ENCODE peak calls at places on chromosomes 4 and X, in six cellular contexts. One of them, this sample, is unnamed.
A peak's percentile ranks its signal among the peaks of the same experiment; 100 is the strongest.

GRCh38 chrX:119758682-119759332 is 419 bp downstream of the SOWAHD start:
- DNase-seq in A549: no peak
- DNase-seq in endothelial cell of umbilical vein: peak; percentile 3
- DNase-seq in GM12878: no peak
- DNase-seq in HepG2: no peak
- DNase-seq in K562: peak; percentile 50
- DNase-seq in this sample: peak; percentile 76

GRCh38 chrX:110021180-110022022 is 18.5 kb downstream of the TMEM164 start:
- DNase-seq in HepG2: no peak
- DNase-seq in K562: no peak
- DNase-seq in A549: no peak
- DNase-seq in endothelial cell of umbilical vein: peak; percentile 64
- DNase-seq in GM12878: no peak
- DNase-seq in this sample: no peak

GRCh38 chr4:122898370-122899150 is 23.8 kb downstream of the NUDT6 start:
- DNase-seq in HepG2: no peak
- DNase-seq in A549: peak; percentile 76
- DNase-seq in GM12878: no peak
- DNase-seq in endothelial cell of umbilical vein: peak; percentile 90
- DNase-seq in K562: no peak
- DNase-seq in this sample: no peak

GRCh38 chr4:64192731-64193412 is 216.4 kb downstream of the TECRL start:
- DNase-seq in K562: no peak
- DNase-seq in GM12878: no peak
- DNase-seq in endothelial cell of umbilical vein: no peak
- DNase-seq in HepG2: no peak
- DNase-seq in A549: no peak
- DNase-seq in this sample: no peak

GRCh38 chr4:153082322-153083301 is 121.6 kb upstream of the TRIM2 start:
- DNase-seq in HepG2: no peak
- DNase-seq in A549: no peak
- DNase-seq in endothelial cell of umbilical vein: no peak
- DNase-seq in GM12878: no peak
- DNase-seq in K562: no peak
- DNase-seq in this sample: no peak

GRCh38 chr4:6395466-6396228 is 76.8 kb downstream of the PPP2R2C start:
- DNase-seq in GM12878: no peak
- DNase-seq in K562: no peak
- DNase-seq in HepG2: no peak
- DNase-seq in A549: no peak
- DNase-seq in endothelial cell of umbilical vein: no peak
- DNase-seq in this sample: no peak

GRCh38 chrX:2627272-2627867 is 63.7 kb upstream of the CD99 start:
- DNase-seq in A549: peak; percentile 74
- DNase-seq in HepG2: peak; percentile 71
- DNase-seq in K562: peak; percentile 13
- DNase-seq in endothelial cell of umbilical vein: peak; percentile 57
- DNase-seq in GM12878: no peak
- DNase-seq in this sample: peak; percentile 65

GRCh38 chr4:122003335-122003734 is 51.5 kb upstream of the TRPC3 start:
- DNase-seq in GM12878: peak; percentile 11
- DNase-seq in K562: peak; percentile 84
- DNase-seq in endothelial cell of umbilical vein: peak; percentile 25
- DNase-seq in HepG2: peak; percentile 64
- DNase-seq in A549: peak; percentile 65
- DNase-seq in this sample: peak; percentile 51

GRCh38 chrX:152601848-152602616 is 35.7 kb upstream of the GABRQ start:
- DNase-seq in A549: peak; percentile 20
- DNase-seq in K562: peak; percentile 11
- DNase-seq in HepG2: peak; percentile 1
- DNase-seq in GM12878: no peak
- DNase-seq in endothelial cell of umbilical vein: no peak
- DNase-seq in this sample: peak; percentile 30

GRCh38 chr4:74536557-74536956 is 91.6 kb downstream of the AREG start:
- DNase-seq in A549: peak; percentile 43
- DNase-seq in K562: no peak
- DNase-seq in endothelial cell of umbilical vein: peak; percentile 47
- DNase-seq in HepG2: no peak
- DNase-seq in GM12878: no peak
- DNase-seq in this sample: no peak

GRCh38 chrX:8052909-8053308 is 118.2 kb downstream of the VCX2 start:
- DNase-seq in HepG2: no peak
- DNase-seq in A549: no peak
- DNase-seq in GM12878: no peak
- DNase-seq in endothelial cell of umbilical vein: no peak
- DNase-seq in K562: no peak
- DNase-seq in this sample: no peak

GRCh38 chrX:120549483-120550452 is 11.0 kb downstream of the CUL4B start:
- DNase-seq in endothelial cell of umbilical vein: peak; percentile 82
- DNase-seq in GM12878: no peak
- DNase-seq in K562: peak; percentile 9
- DNase-seq in HepG2: peak; percentile 76
- DNase-seq in A549: peak; percentile 88
- DNase-seq in this sample: peak; percentile 9

GRCh38 chrX:103774070-103774642 is 2.5 kb upstream of the PLP1 start:
- DNase-seq in GM12878: no peak
- DNase-seq in A549: peak; percentile 42
- DNase-seq in K562: no peak
- DNase-seq in HepG2: peak; percentile 1
- DNase-seq in endothelial cell of umbilical vein: peak; percentile 40
- DNase-seq in this sample: peak; percentile 10

GRCh38 chr4:169270810-169271691 is at the start of gene SH3RF1:
- DNase-seq in GM12878: no peak
- DNase-seq in HepG2: peak; percentile 38
- DNase-seq in endothelial cell of umbilical vein: peak; percentile 88
- DNase-seq in A549: peak; percentile 80
- DNase-seq in K562: peak; percentile 53
- DNase-seq in this sample: peak; percentile 74

GRCh38 chr4:20015825-20016224 is 235.9 kb upstream of the SLIT2 start:
- DNase-seq in GM12878: no peak
- DNase-seq in A549: no peak
- DNase-seq in HepG2: no peak
- DNase-seq in endothelial cell of umbilical vein: no peak
- DNase-seq in K562: no peak
- DNase-seq in this sample: no peak

GRCh38 chr4:48930654-48931053 is 24.1 kb upstream of the OCIAD2 start:
- DNase-seq in HepG2: no peak
- DNase-seq in K562: peak; percentile 36
- DNase-seq in endothelial cell of umbilical vein: no peak
- DNase-seq in GM12878: no peak
- DNase-seq in A549: peak; percentile 10
- DNase-seq in this sample: peak; percentile 20
- TF ChIP-seq MYC in HepG2: no peak
- TF ChIP-seq MYC in K562: no peak
- TF ChIP-seq MYC in endothelial cell of umbilical vein: no peak
- TF ChIP-seq MYC in GM12878: no peak
- TF ChIP-seq MYC in A549: no peak
- TF ChIP-seq MYC in this sample: no peak

DNA sequence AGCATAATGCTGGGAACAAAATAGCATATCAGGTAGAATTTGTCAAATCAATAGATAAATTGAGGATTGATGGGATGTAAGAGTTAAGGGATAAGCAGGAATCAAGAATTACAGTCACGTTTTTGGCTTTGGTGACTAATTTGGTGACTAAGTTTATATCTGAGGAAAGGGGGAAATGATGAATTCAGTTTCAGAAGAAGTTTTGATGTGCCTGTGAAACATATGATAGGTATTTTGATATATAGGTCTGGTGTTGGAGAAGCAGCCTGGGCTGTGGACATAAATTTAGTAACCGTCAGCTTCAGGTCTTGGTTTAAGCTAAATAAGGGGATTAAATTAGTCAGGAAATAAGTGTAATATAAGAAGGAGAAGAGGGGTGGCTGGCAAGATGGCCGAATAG is 79.0 kb upstream of the EDA2R start:
- DNase-seq in A549: no peak
- DNase-seq in GM12878: no peak
- DNase-seq in endothelial cell of umbilical vein: no peak
- DNase-seq in K562: no peak
- DNase-seq in HepG2: no peak
- DNase-seq in this sample: no peak
- TF ChIP-seq MAX in A549: no peak
- TF ChIP-seq MAX in GM12878: no peak
- TF ChIP-seq MAX in endothelial cell of umbilical vein: no peak
- TF ChIP-seq MAX in K562: no peak
- TF ChIP-seq MAX in HepG2: no peak
- TF ChIP-seq MAX in this sample: no peak

GRCh38 chrX:54043084-54043483 is 1.2 kb downstream of the PHF8 start:
- DNase-seq in GM12878: no peak
- DNase-seq in HepG2: no peak
- DNase-seq in endothelial cell of umbilical vein: no peak
- DNase-seq in K562: no peak
- DNase-seq in A549: no peak
- DNase-seq in this sample: no peak

GRCh38 chrX:54044126-54044876 is at the start of gene PHF8:
- DNase-seq in A549: peak; percentile 97
- DNase-seq in GM12878: peak; percentile 77
- DNase-seq in K562: peak; percentile 88
- DNase-seq in endothelial cell of umbilical vein: peak; percentile 95
- DNase-seq in HepG2: peak; percentile 86
- DNase-seq in this sample: peak; percentile 96

GRCh38 chrX:54044877-54045328 is 630 bp upstream of the PHF8 start:
- DNase-seq in GM12878: peak; percentile 4
- DNase-seq in endothelial cell of umbilical vein: no peak
- DNase-seq in A549: no peak
- DNase-seq in HepG2: peak; percentile 84
- DNase-seq in K562: no peak
- DNase-seq in this sample: no peak

GRCh38 chrX:54042609-54043010 is 1.7 kb downstream of the PHF8 start:
- DNase-seq in A549: peak; percentile 41
- DNase-seq in endothelial cell of umbilical vein: peak; percentile 67
- DNase-seq in GM12878: no peak
- DNase-seq in HepG2: peak; percentile 48
- DNase-seq in K562: peak; percentile 58
- DNase-seq in this sample: peak; percentile 74

DNA sequence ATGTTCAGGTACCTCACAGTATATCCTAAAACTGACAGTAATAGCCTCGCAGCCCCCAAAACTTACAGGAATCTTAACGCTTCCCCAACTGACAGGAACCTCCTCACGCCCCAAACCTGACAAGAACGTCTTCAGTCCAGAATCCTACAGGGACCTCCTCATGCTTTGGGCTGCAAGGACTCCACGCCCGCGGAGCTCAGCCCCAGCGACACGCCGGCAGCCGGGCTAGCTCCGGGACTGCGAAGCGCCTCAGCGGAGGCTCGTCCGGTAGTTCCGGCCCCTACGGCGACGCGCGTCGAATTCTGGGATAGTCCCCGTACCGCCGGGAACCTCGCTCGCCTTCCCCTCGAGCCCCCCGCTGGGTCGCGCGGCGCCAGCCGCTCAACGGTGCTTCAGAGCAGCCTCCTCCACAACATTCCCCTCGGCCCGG is 562 bp downstream of the PHF8 start:
- DNase-seq in endothelial cell of umbilical vein: no peak
- DNase-seq in A549: no peak
- DNase-seq in HepG2: no peak
- DNase-seq in K562: peak; percentile 47
- DNase-seq in GM12878: no peak
- DNase-seq in this sample: peak; percentile 58
- TF ChIP-seq MYC in endothelial cell of umbilical vein: no peak
- TF ChIP-seq MYC in A549: no peak
- TF ChIP-seq MYC in HepG2: no peak
- TF ChIP-seq MYC in K562: peak; percentile 3
- TF ChIP-seq MYC in GM12878: no peak
- TF ChIP-seq MYC in this sample: no peak

GRCh38 chr4:184792950-184793555 is 32.7 kb downstream of the ACSL1 start:
- DNase-seq in A549: peak; percentile 20
- DNase-seq in endothelial cell of umbilical vein: peak; percentile 76
- DNase-seq in K562: no peak
- DNase-seq in HepG2: peak; percentile 9
- DNase-seq in GM12878: no peak
- DNase-seq in this sample: peak; percentile 93
- TF ChIP-seq MAX in A549: no peak
- TF ChIP-seq MAX in endothelial cell of umbilical vein: no peak
- TF ChIP-seq MAX in K562: no peak
- TF ChIP-seq MAX in HepG2: no peak
- TF ChIP-seq MAX in GM12878: no peak
- TF ChIP-seq MAX in this sample: no peak

GRCh38 chrX:106608016-106608415 is 3.8 kb upstream of the RADX start:
- DNase-seq in K562: no peak
- DNase-seq in endothelial cell of umbilical vein: no peak
- DNase-seq in HepG2: no peak
- DNase-seq in A549: no peak
- DNase-seq in GM12878: no peak
- DNase-seq in this sample: no peak
- TF ChIP-seq MYC in K562: no peak
- TF ChIP-seq MYC in endothelial cell of umbilical vein: no peak
- TF ChIP-seq MYC in HepG2: no peak
- TF ChIP-seq MYC in A549: no peak
- TF ChIP-seq MYC in GM12878: no peak
- TF ChIP-seq MYC in this sample: no peak

This sample was measured in NB4.